ENCODE peak calls at places on chromosomes 6 and 20, in seven cellular contexts. One of them, this sample, is unnamed.
A peak's percentile ranks its signal among the peaks of the same experiment; 100 is the strongest.

GRCh38 chr6:111632468-111633247 is 27.0 kb upstream of the TRAF3IP2 start:
- DNase-seq in HCT116: no peak
- DNase-seq in iPS DF 6.9: no peak
- DNase-seq in right cardiac atrium: no peak
- DNase-seq in left ventricle myocardium inferior: no peak
- DNase-seq in aorta: no peak
- DNase-seq in cardiac muscle cell: no peak
- DNase-seq in this sample: no peak

GRCh38 chr6:26312501-26313390 is 52.3 kb upstream of the BTN3A2 start:
- DNase-seq in HCT116: peak; percentile 84
- DNase-seq in iPS DF 6.9: no peak
- DNase-seq in right cardiac atrium: peak; percentile 82
- DNase-seq in left ventricle myocardium inferior: peak; percentile 61
- DNase-seq in aorta: peak; percentile 73
- DNase-seq in cardiac muscle cell: peak; percentile 90
- DNase-seq in this sample: peak; percentile 72

GRCh38 chr6:83430606-83431544 is at the start of gene ME1:
- DNase-seq in HCT116: peak; percentile 38
- DNase-seq in iPS DF 6.9: no peak
- DNase-seq in right cardiac atrium: peak; percentile 94
- DNase-seq in left ventricle myocardium inferior: peak; percentile 79
- DNase-seq in aorta: peak; percentile 93
- DNase-seq in cardiac muscle cell: peak; percentile 88
- DNase-seq in this sample: peak; percentile 87

GRCh38 chr6:146700078-146700686 is 101.4 kb downstream of the ADGB start:
- DNase-seq in HCT116: peak; percentile 64
- DNase-seq in iPS DF 6.9: peak; percentile 33
- DNase-seq in right cardiac atrium: peak; percentile 31
- DNase-seq in left ventricle myocardium inferior: peak; percentile 21
- DNase-seq in aorta: peak; percentile 71
- DNase-seq in cardiac muscle cell: peak; percentile 91
- DNase-seq in this sample: no peak

GRCh38 chr6:141418076-141418475 is 714.6 kb upstream of the GJE1 start:
- DNase-seq in HCT116: no peak
- DNase-seq in iPS DF 6.9: no peak
- DNase-seq in right cardiac atrium: no peak
- DNase-seq in left ventricle myocardium inferior: no peak
- DNase-seq in aorta: no peak
- DNase-seq in cardiac muscle cell: no peak
- DNase-seq in this sample: no peak

GRCh38 chr6:114187563-114187962 is 155.3 kb downstream of the HS3ST5 start:
- DNase-seq in HCT116: no peak
- DNase-seq in iPS DF 6.9: no peak
- DNase-seq in right cardiac atrium: no peak
- DNase-seq in left ventricle myocardium inferior: no peak
- DNase-seq in aorta: no peak
- DNase-seq in cardiac muscle cell: no peak
- DNase-seq in this sample: no peak

GRCh38 chr20:24963672-24964517 is 14.8 kb downstream of the CST7 start:
- DNase-seq in HCT116: no peak
- DNase-seq in iPS DF 6.9: no peak
- DNase-seq in right cardiac atrium: peak; percentile 18
- DNase-seq in left ventricle myocardium inferior: no peak
- DNase-seq in aorta: no peak
- DNase-seq in cardiac muscle cell: no peak
- DNase-seq in this sample: peak; percentile 29

GRCh38 chr6:54910326-54910952 is 63.9 kb downstream of the FAM83B start:
- DNase-seq in HCT116: no peak
- DNase-seq in iPS DF 6.9: no peak
- DNase-seq in right cardiac atrium: no peak
- DNase-seq in left ventricle myocardium inferior: no peak
- DNase-seq in aorta: no peak
- DNase-seq in cardiac muscle cell: peak; percentile 15
- DNase-seq in this sample: no peak

GRCh38 chr6:137666202-137666774 is 172.1 kb upstream of the OLIG3 start:
- DNase-seq in HCT116: no peak
- DNase-seq in iPS DF 6.9: no peak
- DNase-seq in right cardiac atrium: no peak
- DNase-seq in left ventricle myocardium inferior: no peak
- DNase-seq in aorta: no peak
- DNase-seq in cardiac muscle cell: no peak
- DNase-seq in this sample: no peak

GRCh38 chr6:147122823-147123222 is 81.4 kb upstream of the STXBP5 start:
- DNase-seq in HCT116: no peak
- DNase-seq in iPS DF 6.9: no peak
- DNase-seq in right cardiac atrium: no peak
- DNase-seq in left ventricle myocardium inferior: no peak
- DNase-seq in aorta: no peak
- DNase-seq in cardiac muscle cell: no peak
- DNase-seq in this sample: no peak

GRCh38 chr20:62524486-62524885 is 48.7 kb upstream of the GATA5 start:
- DNase-seq in HCT116: no peak
- DNase-seq in iPS DF 6.9: no peak
- DNase-seq in right cardiac atrium: no peak
- DNase-seq in left ventricle myocardium inferior: no peak
- DNase-seq in aorta: no peak
- DNase-seq in cardiac muscle cell: peak; percentile 36
- DNase-seq in this sample: no peak

GRCh38 chr6:145020114-145020513 is 715.2 kb downstream of the EPM2A start:
- DNase-seq in HCT116: no peak
- DNase-seq in iPS DF 6.9: no peak
- DNase-seq in right cardiac atrium: no peak
- DNase-seq in left ventricle myocardium inferior: no peak
- DNase-seq in aorta: no peak
- DNase-seq in cardiac muscle cell: no peak
- DNase-seq in this sample: no peak

GRCh38 chr6:129131282-129131681 is 248.3 kb downstream of the LAMA2 start:
- DNase-seq in HCT116: no peak
- DNase-seq in iPS DF 6.9: no peak
- DNase-seq in right cardiac atrium: peak; percentile 68
- DNase-seq in left ventricle myocardium inferior: peak; percentile 51
- DNase-seq in aorta: no peak
- DNase-seq in cardiac muscle cell: peak; percentile 78
- DNase-seq in this sample: no peak

GRCh38 chr6:13712485-13712990 is 903 bp upstream of the RANBP9 start:
- DNase-seq in HCT116: no peak
- DNase-seq in iPS DF 6.9: no peak
- DNase-seq in right cardiac atrium: no peak
- DNase-seq in left ventricle myocardium inferior: no peak
- DNase-seq in aorta: no peak
- DNase-seq in cardiac muscle cell: peak; percentile 63
- DNase-seq in this sample: no peak

GRCh38 chr20:46905364-46906125 is 10.9 kb downstream of the EYA2 start:
- DNase-seq in HCT116: no peak
- DNase-seq in iPS DF 6.9: no peak
- DNase-seq in right cardiac atrium: no peak
- DNase-seq in left ventricle myocardium inferior: no peak
- DNase-seq in aorta: no peak
- DNase-seq in cardiac muscle cell: peak; percentile 21
- DNase-seq in this sample: no peak

GRCh38 chr6:5778906-5779305 is 227.8 kb downstream of the NRN1 start:
- DNase-seq in HCT116: no peak
- DNase-seq in iPS DF 6.9: no peak
- DNase-seq in right cardiac atrium: no peak
- DNase-seq in left ventricle myocardium inferior: no peak
- DNase-seq in aorta: no peak
- DNase-seq in cardiac muscle cell: no peak
- DNase-seq in this sample: no peak
- H3K27ac ChIP-seq in HCT116: no peak overlapping the region
- H3K27ac ChIP-seq in iPS DF 6.9: no peak overlapping the region
- H3K27ac ChIP-seq in right cardiac atrium: no peak overlapping the region
- H3K27ac ChIP-seq in left ventricle myocardium inferior: no peak overlapping the region
- H3K27ac ChIP-seq in aorta: no peak overlapping the region
- H3K27ac ChIP-seq in cardiac muscle cell: no peak overlapping the region
- H3K27ac ChIP-seq in this sample: no peak overlapping the region

DNA sequence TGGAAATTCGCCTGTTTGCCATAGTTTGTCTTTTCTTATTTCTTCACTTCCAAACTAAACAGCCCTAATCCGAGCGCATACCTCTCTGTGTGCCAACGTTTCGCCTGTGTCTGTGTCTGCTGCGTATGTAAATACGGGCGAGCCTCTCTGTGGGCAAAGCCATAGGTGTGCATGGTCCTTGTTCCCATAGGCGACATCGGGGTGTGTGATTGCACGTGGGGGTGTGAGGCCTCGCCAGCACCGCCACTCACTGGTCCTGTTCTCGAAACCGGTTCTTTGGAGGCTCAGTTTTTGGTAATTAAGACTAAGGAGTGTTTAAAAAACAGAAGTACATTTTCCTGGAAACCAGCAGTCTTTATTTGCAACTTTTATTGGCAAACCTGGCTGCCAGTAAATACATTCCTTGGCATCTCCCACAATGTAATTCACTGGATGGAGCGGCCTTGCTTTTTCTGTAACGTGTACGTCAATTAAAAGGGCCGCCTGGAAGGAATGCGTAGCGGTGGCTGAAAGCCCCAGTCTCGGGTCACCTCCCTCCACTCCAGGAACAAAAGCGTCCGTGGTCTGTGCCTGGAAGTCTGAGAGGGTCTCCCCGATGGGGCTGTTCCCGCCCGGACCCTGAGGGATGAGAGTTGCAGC is 5.9 kb upstream of the FOXC1 start:
- DNase-seq in HCT116: no peak
- DNase-seq in iPS DF 6.9: no peak
- DNase-seq in right cardiac atrium: no peak
- DNase-seq in left ventricle myocardium inferior: no peak
- DNase-seq in aorta: no peak
- DNase-seq in cardiac muscle cell: no peak
- DNase-seq in this sample: no peak
- H3K4me3 ChIP-seq in HCT116: peak overlapping the region; percentile 53
- H3K4me3 ChIP-seq in iPS DF 6.9: peak overlapping the region; percentile 16
- H3K4me3 ChIP-seq in right cardiac atrium: peak overlapping the region; percentile 37
- H3K4me3 ChIP-seq in left ventricle myocardium inferior: peak overlapping the region; percentile 65
- H3K4me3 ChIP-seq in aorta: peak overlapping the region; percentile 55
- H3K4me3 ChIP-seq in cardiac muscle cell: peak overlapping the region; percentile 42
- H3K4me3 ChIP-seq in this sample: peak overlapping the region; percentile 52

DNA sequence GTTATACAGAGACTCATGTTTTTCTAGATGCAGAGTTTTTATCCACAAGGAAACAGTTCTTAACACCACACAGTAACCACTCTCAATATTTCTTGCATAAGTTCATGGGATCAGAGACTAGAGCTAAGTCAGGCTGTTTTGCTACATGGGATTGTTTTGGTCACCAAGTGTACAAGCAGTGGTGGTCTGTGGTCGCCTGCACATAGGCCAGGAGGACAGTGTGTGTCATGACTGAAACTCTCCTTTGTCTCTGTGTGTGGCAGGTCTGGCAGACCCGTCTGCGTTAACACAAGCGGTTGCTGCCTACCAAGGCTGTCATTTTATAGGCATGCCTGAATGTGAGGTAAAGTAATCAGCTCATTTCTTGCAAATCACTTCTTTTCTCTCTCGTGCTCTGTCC is 18.9 kb downstream of the WRNIP1 start:
- DNase-seq in HCT116: no peak
- DNase-seq in iPS DF 6.9: no peak
- DNase-seq in right cardiac atrium: no peak
- DNase-seq in left ventricle myocardium inferior: no peak
- DNase-seq in aorta: no peak
- DNase-seq in cardiac muscle cell: no peak
- DNase-seq in this sample: no peak
- H3K4me1 ChIP-seq in HCT116: peaks cover 11% of the 10 kb centered on the region
- H3K4me1 ChIP-seq in iPS DF 6.9: no peaks in the 10 kb centered on the region
- H3K4me1 ChIP-seq in right cardiac atrium: peaks cover 2% of the 10 kb centered on the region
- H3K4me1 ChIP-seq in left ventricle myocardium inferior: peaks cover 60% of the 10 kb centered on the region
- H3K4me1 ChIP-seq in aorta: no peaks in the 10 kb centered on the region
- H3K4me1 ChIP-seq in cardiac muscle cell: peaks cover 6% of the 10 kb centered on the region
- H3K4me1 ChIP-seq in this sample: peaks cover 18% of the 10 kb centered on the region

GRCh38 chr6:100796049-100796823 is 84.9 kb downstream of the ASCC3 start:
- DNase-seq in HCT116: no peak
- DNase-seq in iPS DF 6.9: no peak
- DNase-seq in right cardiac atrium: no peak
- DNase-seq in left ventricle myocardium inferior: no peak
- DNase-seq in aorta: no peak
- DNase-seq in cardiac muscle cell: no peak
- DNase-seq in this sample: no peak
- H3K27ac ChIP-seq in HCT116: no peak overlapping the region
- H3K27ac ChIP-seq in iPS DF 6.9: no peak overlapping the region
- H3K27ac ChIP-seq in right cardiac atrium: no peak overlapping the region
- H3K27ac ChIP-seq in left ventricle myocardium inferior: no peak overlapping the region
- H3K27ac ChIP-seq in aorta: no peak overlapping the region
- H3K27ac ChIP-seq in cardiac muscle cell: no peak overlapping the region
- H3K27ac ChIP-seq in this sample: no peak overlapping the region

GRCh38 chr20:1360094-1360493 is 31.2 kb upstream of the SDCBP2 start:
- DNase-seq in HCT116: no peak
- DNase-seq in iPS DF 6.9: no peak
- DNase-seq in right cardiac atrium: no peak
- DNase-seq in left ventricle myocardium inferior: no peak
- DNase-seq in aorta: no peak
- DNase-seq in cardiac muscle cell: no peak
- DNase-seq in this sample: no peak
- H3K4me3 ChIP-seq in HCT116: no peak overlapping the region
- H3K4me3 ChIP-seq in iPS DF 6.9: no peak overlapping the region
- H3K4me3 ChIP-seq in right cardiac atrium: no peak overlapping the region
- H3K4me3 ChIP-seq in left ventricle myocardium inferior: no peak overlapping the region
- H3K4me3 ChIP-seq in aorta: no peak overlapping the region
- H3K4me3 ChIP-seq in cardiac muscle cell: no peak overlapping the region
- H3K4me3 ChIP-seq in this sample: no peak overlapping the region

DNA sequence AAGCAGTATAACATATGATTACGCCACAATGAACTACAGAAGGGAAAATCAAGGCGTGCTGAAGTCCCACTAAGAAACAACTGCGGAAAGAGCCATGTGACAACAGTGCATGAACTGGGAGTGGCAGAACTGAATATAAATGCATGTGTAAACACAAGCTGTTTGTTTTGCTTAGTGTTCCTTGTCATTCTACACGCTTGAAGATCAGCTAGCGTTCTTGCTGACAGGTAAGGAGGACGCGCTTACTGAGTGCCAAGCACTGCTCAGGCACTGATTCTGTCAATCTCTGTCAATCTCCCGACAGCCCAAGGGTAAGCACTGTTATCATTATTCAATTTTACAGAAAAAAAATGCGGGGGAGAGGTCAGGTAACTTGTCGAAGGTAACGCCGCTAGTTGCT is 483 bp upstream of the TBP start:
- DNase-seq in HCT116: no peak
- DNase-seq in iPS DF 6.9: no peak
- DNase-seq in right cardiac atrium: no peak
- DNase-seq in left ventricle myocardium inferior: no peak
- DNase-seq in aorta: no peak
- DNase-seq in cardiac muscle cell: peak; percentile 61
- DNase-seq in this sample: no peak
- H3K4me1 ChIP-seq in HCT116: peaks cover 16% of the 10 kb centered on the region
- H3K4me1 ChIP-seq in iPS DF 6.9: no peaks in the 10 kb centered on the region
- H3K4me1 ChIP-seq in right cardiac atrium: no peaks in the 10 kb centered on the region
- H3K4me1 ChIP-seq in left ventricle myocardium inferior: peaks cover 71% of the 10 kb centered on the region
- H3K4me1 ChIP-seq in aorta: peaks cover 4% of the 10 kb centered on the region
- H3K4me1 ChIP-seq in cardiac muscle cell: peaks cover 20% of the 10 kb centered on the region
- H3K4me1 ChIP-seq in this sample: peaks cover 55% of the 10 kb centered on the region

DNA sequence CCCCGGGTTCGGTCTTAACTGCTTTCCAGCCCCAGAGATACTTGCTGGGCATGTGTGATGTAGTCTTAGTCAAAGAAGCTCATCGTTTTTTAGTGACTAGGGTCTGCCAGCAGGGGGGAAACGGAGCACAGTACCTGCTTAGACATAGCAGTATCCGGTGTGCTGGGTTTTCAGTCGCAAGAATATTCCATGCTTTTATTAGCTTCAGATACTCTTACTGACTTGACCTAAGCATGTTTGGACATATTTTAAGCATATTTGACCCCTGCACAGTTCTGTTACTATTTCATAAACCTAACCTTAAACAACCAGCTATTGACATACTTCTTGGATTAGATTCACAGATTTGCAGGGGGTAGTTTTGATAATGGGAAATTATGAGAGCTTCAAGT is 3.0 kb downstream of the E2F3 start:
- DNase-seq in HCT116: peak; percentile 72
- DNase-seq in iPS DF 6.9: no peak
- DNase-seq in right cardiac atrium: no peak
- DNase-seq in left ventricle myocardium inferior: no peak
- DNase-seq in aorta: no peak
- DNase-seq in cardiac muscle cell: peak; percentile 77
- DNase-seq in this sample: no peak
- H3K27ac ChIP-seq in HCT116: peak overlapping the region; percentile 88
- H3K27ac ChIP-seq in iPS DF 6.9: no peak overlapping the region
- H3K27ac ChIP-seq in right cardiac atrium: no peak overlapping the region
- H3K27ac ChIP-seq in left ventricle myocardium inferior: peak overlapping the region; percentile 88
- H3K27ac ChIP-seq in aorta: peak overlapping the region; percentile 62
- H3K27ac ChIP-seq in cardiac muscle cell: peak overlapping the region; percentile 94
- H3K27ac ChIP-seq in this sample: peak overlapping the region; percentile 81

This sample was measured in lower lobe of right lung.